ENCODE peak calls at places on chromosomes 4 and X, in ten cellular contexts. W is kidney, R is fibroblast of lung, K is right atrium auricular region, L is lower lobe of right lung, M is lung, S is mammary epithelial cell, N is left ventricle myocardium inferior, F is Peyer's patch, D is mucosa of descending colon. A is an unnamed sample.
A peak's percentile ranks its signal among the peaks of the same experiment; 100 is the strongest.

GRCh38 chr4:180827610-180828009 is 1415.6 kb upstream of the TENM3 start:
- DNase-seq in W (no peak), F (no peak), K (no peak), M (no peak), R (peak; percentile 52), S (peak; percentile 84), N (no peak), L (no peak), D (no peak), A (no peak)

GRCh38 chr4:38664704-38665401 is 854 bp downstream of the KLF3 start:
- DNase-seq in D (peak; percentile 71), L (peak; percentile 77), F (peak; percentile 55), S (peak; percentile 50), M (peak; percentile 59), W (peak; percentile 88), R (peak; percentile 56), N (peak; percentile 64), K (peak; percentile 68), A (peak; percentile 80)

GRCh38 chrX:1554469-1555210 is 17.7 kb upstream of the P2RY8 start:
- DNase-seq in D (no peak), L (no peak), F (peak; percentile 71), R (no peak), M (no peak), W (no peak), S (no peak), K (peak; percentile 48), N (no peak), A (no peak)

GRCh38 chrX:19958530-19959486 is 32.1 kb downstream of the BCLAF3 start:
- DNase-seq in N (no peak), M (no peak), F (no peak), D (no peak), K (no peak), S (no peak), L (no peak), R (no peak), W (no peak), A (no peak)

GRCh38 chr4:74531952-74532794 is 87.2 kb downstream of the AREG start:
- DNase-seq in R (peak; percentile 98), N (no peak), S (peak; percentile 78), K (no peak), M (no peak), L (no peak), D (peak; percentile 33), W (no peak), F (no peak), A (no peak)

GRCh38 chrX:38887222-38887621 is 86.0 kb downstream of the MID1IP1 start:
- DNase-seq in L (no peak), N (no peak), D (no peak), S (no peak), M (no peak), F (no peak), W (no peak), K (no peak), R (no peak), A (no peak)

GRCh38 chr4:123380728-123381716 is 15.6 kb upstream of the SPRY1 start:
- DNase-seq in D (no peak), W (no peak), F (no peak), R (no peak), L (no peak), S (no peak), K (no peak), M (no peak), N (no peak), A (no peak)

GRCh38 chr4:15149234-15149841 is 147.1 kb downstream of the CPEB2 start:
- DNase-seq in K (no peak), F (no peak), N (no peak), D (no peak), R (peak; percentile 44), M (no peak), W (no peak), L (no peak), S (no peak), A (no peak)

GRCh38 chrX:106177982-106178321 is 9.8 kb downstream of the PWWP3B start:
- DNase-seq in L (no peak), K (no peak), R (no peak), M (no peak), D (no peak), N (no peak), W (no peak), S (no peak), F (no peak), A (no peak)

GRCh38 chr4:47469951-47470350 is 6.4 kb upstream of the COMMD8 start:
- DNase-seq in F (no peak), K (no peak), D (no peak), M (no peak), L (no peak), W (no peak), N (no peak), S (no peak), R (no peak), A (no peak)

GRCh38 chrX:2692221-2693122 is 1.4 kb downstream of the CD99 start:
- DNase-seq in R (peak; percentile 63), W (no peak), M (no peak), D (peak; percentile 54), F (peak; percentile 30), N (peak; percentile 63), K (peak; percentile 78), L (peak; percentile 62), S (no peak), A (peak; percentile 79)

GRCh38 chr4:10158355-10158942 is 41.9 kb upstream of the WDR1 start:
- DNase-seq in L (no peak), W (no peak), N (no peak), K (no peak), R (peak; percentile 72), S (peak; percentile 70), M (no peak), D (no peak), F (no peak), A (no peak)

GRCh38 chr4:14339715-14340114 is 662.6 kb upstream of the CPEB2 start:
- DNase-seq in F (no peak), D (no peak), L (no peak), K (no peak), N (no peak), R (no peak), M (no peak), S (no peak), W (no peak), A (no peak)

GRCh38 chr4:119113033-119113655 is 22.5 kb upstream of the MYOZ2 start:
- DNase-seq in N (no peak), S (peak; percentile 85), F (no peak), R (peak; percentile 94), W (no peak), K (no peak), M (no peak), L (no peak), D (no peak), A (no peak)

GRCh38 chrX:97471071-97471470 is 587.4 kb downstream of the RPA4 start:
- DNase-seq in W (no peak), D (no peak), F (no peak), N (no peak), S (no peak), L (no peak), R (no peak), M (no peak), K (no peak), A (no peak)
- H3K4me1 ChIP-seq in W (no peaks in the 10 kb centered on the region), D (no peaks in the 10 kb centered on the region), F (no peaks in the 10 kb centered on the region), N (no peaks in the 10 kb centered on the region), S (no peaks in the 10 kb centered on the region), L (no peaks in the 10 kb centered on the region), R (no peaks in the 10 kb centered on the region), M (no peaks in the 10 kb centered on the region), K (no peaks in the 10 kb centered on the region), A (no peaks in the 10 kb centered on the region)

DNA sequence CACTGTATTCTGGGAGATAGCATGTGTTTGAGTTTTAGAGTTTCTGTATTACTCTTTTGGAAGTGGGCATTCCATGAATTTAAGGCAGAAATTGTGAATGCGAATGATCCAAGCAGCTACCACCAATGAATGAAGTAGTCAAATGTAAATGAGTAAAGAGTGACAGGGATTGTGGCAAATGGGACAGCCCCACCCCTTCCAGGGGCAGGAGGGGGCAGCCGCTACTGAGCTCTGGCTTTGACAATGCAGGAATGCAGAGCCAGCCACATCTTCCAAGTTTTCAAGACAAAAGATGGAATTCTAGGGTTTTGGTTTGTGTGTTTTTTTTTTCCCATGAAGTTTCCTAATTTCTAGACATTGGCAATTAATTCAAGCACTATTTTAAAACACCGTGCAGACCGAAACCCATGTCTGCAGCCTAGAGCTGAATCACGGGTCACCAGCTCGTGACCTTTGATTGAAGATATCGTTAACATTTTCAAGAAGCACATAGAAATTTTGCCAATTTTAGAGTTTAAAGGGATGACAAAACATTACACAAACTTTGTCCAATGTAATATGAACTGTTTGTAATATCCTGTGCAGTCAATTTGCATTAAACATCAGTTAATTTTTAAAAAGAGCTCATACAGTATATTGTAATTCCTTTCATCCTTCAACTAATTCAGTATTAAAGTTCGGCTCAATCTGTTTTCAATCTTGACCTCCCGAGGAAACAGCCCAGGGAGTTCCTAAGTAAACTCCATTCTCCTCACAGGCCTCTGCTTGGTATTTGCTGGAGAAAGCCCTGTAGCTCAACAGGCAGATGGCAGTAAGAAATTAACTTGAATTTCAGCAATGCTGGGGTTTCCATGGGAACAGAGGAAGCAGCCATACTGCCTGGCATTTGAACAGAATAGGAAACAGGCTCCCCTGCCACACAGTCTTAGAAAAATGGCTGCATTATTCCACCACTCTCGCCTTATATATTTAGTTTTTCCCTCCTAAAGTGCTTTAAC is 83.4 kb downstream of the UCHL1 start:
- DNase-seq in S (no peak), R (peak; percentile 90), K (no peak), D (no peak), N (no peak), M (no peak), F (no peak), W (no peak), L (no peak), A (no peak)
- TF ChIP-seq CTCF in S (no peak), R (peak; percentile 5), K (peak; percentile 50), D (no peak), N (peak; percentile 32), M (no peak), F (no peak), W (peak; percentile 44), L (no peak), A (peak; percentile 20)

GRCh38 chr4:25760518-25761157 is 102.2 kb downstream of the SEL1L3 start:
- DNase-seq in W (no peak), N (no peak), M (no peak), D (no peak), S (no peak), L (no peak), R (peak; percentile 39), K (no peak), F (no peak), A (no peak)
- H3K36me3 ChIP-seq in W (no peaks in the 10 kb centered on the region), N (no peaks in the 10 kb centered on the region), M (peaks cover 14% of the 10 kb centered on the region), D (no peaks in the 10 kb centered on the region), S (no peaks in the 10 kb centered on the region), L (peaks cover 74% of the 10 kb centered on the region), R (no peaks in the 10 kb centered on the region), K (no peaks in the 10 kb centered on the region), F (peaks cover 77% of the 10 kb centered on the region), A (no peaks in the 10 kb centered on the region)

DNA sequence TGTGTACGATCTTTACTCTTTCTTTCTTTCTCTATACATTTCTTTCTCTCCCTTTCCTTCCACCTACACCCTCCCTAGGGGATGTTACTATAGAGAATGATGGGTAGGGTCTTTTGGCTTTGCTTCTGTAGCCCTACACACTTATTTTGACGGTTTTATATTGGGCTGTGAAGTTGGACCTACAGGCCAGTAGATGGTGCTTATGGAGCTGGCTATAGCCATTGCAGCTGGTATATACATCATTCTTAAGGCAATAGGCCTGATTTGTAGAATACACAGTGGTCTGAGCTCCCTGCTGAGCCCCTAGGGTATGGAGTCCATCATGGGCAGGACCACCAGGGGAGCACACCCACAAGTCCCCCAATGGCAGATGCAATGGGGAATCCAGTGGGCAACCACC is 1869.7 kb downstream of the STIM2 start:
- DNase-seq in M (no peak), N (no peak), S (no peak), F (no peak), K (no peak), R (no peak), L (no peak), D (no peak), W (no peak), A (no peak)
- H3K4me1 ChIP-seq in M (peaks cover 1% of the 10 kb centered on the region), N (no peaks in the 10 kb centered on the region), S (no peaks in the 10 kb centered on the region), F (no peaks in the 10 kb centered on the region), K (no peaks in the 10 kb centered on the region), R (no peaks in the 10 kb centered on the region), L (no peaks in the 10 kb centered on the region), D (no peaks in the 10 kb centered on the region), W (no peaks in the 10 kb centered on the region), A (no peaks in the 10 kb centered on the region)

A was measured in ascending aorta.